ENCODE peak calls at places on chromosomes 13 and 19, in eight cellular contexts. One of them, this sample, is unnamed.
A peak's percentile ranks its signal among the peaks of the same experiment; 100 is the strongest.

GRCh38 chr19:40398417-40399056 is 8.6 kb upstream of the HIPK4 start:
- DNase-seq in A172: no peak
- DNase-seq in stimulated activated CD8-positive, alpha-beta memory T cell treated with anti-CD3 and anti-CD28 coated beads, Interleukin-15, amount 100 ng/mL, for 24 hours: peak; percentile 21
- DNase-seq in heart left ventricle: no peak
- DNase-seq in endodermal cell: peak; percentile 96
- DNase-seq in SJSA1: no peak
- DNase-seq in T-helper 17 cell: peak; percentile 57
- DNase-seq in Peyer's patch: peak; percentile 79
- DNase-seq in this sample: no peak

GRCh38 chr13:95195146-95195545 is 106.1 kb downstream of the ABCC4 start:
- DNase-seq in heart left ventricle: no peak
- DNase-seq in T-helper 17 cell: no peak
- DNase-seq in SJSA1: no peak
- DNase-seq in stimulated activated CD8-positive, alpha-beta memory T cell treated with anti-CD3 and anti-CD28 coated beads, Interleukin-15, amount 100 ng/mL, for 24 hours: no peak
- DNase-seq in A172: no peak
- DNase-seq in endodermal cell: peak; percentile 3
- DNase-seq in Peyer's patch: no peak
- DNase-seq in this sample: no peak

GRCh38 chr13:110466261-110466660 is 95.3 kb downstream of the RAB20 start:
- DNase-seq in stimulated activated CD8-positive, alpha-beta memory T cell treated with anti-CD3 and anti-CD28 coated beads, Interleukin-15, amount 100 ng/mL, for 24 hours: no peak
- DNase-seq in A172: no peak
- DNase-seq in endodermal cell: no peak
- DNase-seq in heart left ventricle: no peak
- DNase-seq in SJSA1: no peak
- DNase-seq in Peyer's patch: no peak
- DNase-seq in T-helper 17 cell: no peak
- DNase-seq in this sample: no peak

GRCh38 chr19:28422046-28422445 is 790.9 kb downstream of the UQCRFS1 start:
- DNase-seq in A172: no peak
- DNase-seq in SJSA1: no peak
- DNase-seq in T-helper 17 cell: no peak
- DNase-seq in stimulated activated CD8-positive, alpha-beta memory T cell treated with anti-CD3 and anti-CD28 coated beads, Interleukin-15, amount 100 ng/mL, for 24 hours: no peak
- DNase-seq in Peyer's patch: no peak
- DNase-seq in heart left ventricle: no peak
- DNase-seq in endodermal cell: no peak
- DNase-seq in this sample: no peak

GRCh38 chr19:10550336-10550735 is 6.6 kb downstream of the ATG4D start:
- DNase-seq in endodermal cell: no peak
- DNase-seq in A172: no peak
- DNase-seq in stimulated activated CD8-positive, alpha-beta memory T cell treated with anti-CD3 and anti-CD28 coated beads, Interleukin-15, amount 100 ng/mL, for 24 hours: no peak
- DNase-seq in T-helper 17 cell: no peak
- DNase-seq in SJSA1: no peak
- DNase-seq in Peyer's patch: no peak
- DNase-seq in heart left ventricle: no peak
- DNase-seq in this sample: no peak

GRCh38 chr13:30234763-30235162 is 72.6 kb downstream of the KATNAL1 start:
- DNase-seq in A172: peak; percentile 8
- DNase-seq in T-helper 17 cell: no peak
- DNase-seq in heart left ventricle: no peak
- DNase-seq in SJSA1: peak; percentile 37
- DNase-seq in Peyer's patch: no peak
- DNase-seq in endodermal cell: no peak
- DNase-seq in stimulated activated CD8-positive, alpha-beta memory T cell treated with anti-CD3 and anti-CD28 coated beads, Interleukin-15, amount 100 ng/mL, for 24 hours: no peak
- DNase-seq in this sample: no peak

GRCh38 chr19:46073268-46073922 is 32.6 kb upstream of the IGFL4 start:
- DNase-seq in stimulated activated CD8-positive, alpha-beta memory T cell treated with anti-CD3 and anti-CD28 coated beads, Interleukin-15, amount 100 ng/mL, for 24 hours: no peak
- DNase-seq in endodermal cell: no peak
- DNase-seq in Peyer's patch: no peak
- DNase-seq in SJSA1: no peak
- DNase-seq in A172: no peak
- DNase-seq in heart left ventricle: no peak
- DNase-seq in T-helper 17 cell: no peak
- DNase-seq in this sample: no peak

GRCh38 chr13:63954683-63955082 is 2539.0 kb upstream of the PCDH20 start:
- DNase-seq in heart left ventricle: no peak
- DNase-seq in endodermal cell: peak; percentile 54
- DNase-seq in SJSA1: no peak
- DNase-seq in A172: no peak
- DNase-seq in stimulated activated CD8-positive, alpha-beta memory T cell treated with anti-CD3 and anti-CD28 coated beads, Interleukin-15, amount 100 ng/mL, for 24 hours: no peak
- DNase-seq in T-helper 17 cell: no peak
- DNase-seq in Peyer's patch: no peak
- DNase-seq in this sample: no peak

GRCh38 chr13:48038763-48039162 is 1.2 kb downstream of the NUDT15 start:
- DNase-seq in SJSA1: no peak
- DNase-seq in T-helper 17 cell: no peak
- DNase-seq in heart left ventricle: no peak
- DNase-seq in endodermal cell: peak; percentile 81
- DNase-seq in stimulated activated CD8-positive, alpha-beta memory T cell treated with anti-CD3 and anti-CD28 coated beads, Interleukin-15, amount 100 ng/mL, for 24 hours: no peak
- DNase-seq in Peyer's patch: no peak
- DNase-seq in A172: no peak
- DNase-seq in this sample: no peak